ENCODE peak calls at places on chromosomes 3 and 15, in eight cellular contexts. Z is SK-N-SH, S is GM23338, K is epithelial cell of proximal tubule, V is body of pancreas, Y is prostate gland, E is Caco-2, W is neural progenitor cell. I is an unnamed sample.

GRCh38 chr3:45547764-45548683 is 46.5 kb upstream of the LIMD1 start:
- DNase-seq in Z (peak), S (no peak), K (peak), V (no peak), Y (no peak), E (no peak), W (no peak), I (no peak)

GRCh38 chr15:74226761-74227540 is 9.2 kb upstream of the CCDC33 start:
- DNase-seq in Z (no peak), S (no peak), K (no peak), V (no peak), Y (no peak), E (no peak), W (no peak), I (no peak)

GRCh38 chr3:99418709-99419108 is 219.7 kb upstream of the COL8A1 start:
- DNase-seq in Z (no peak), S (no peak), K (no peak), V (no peak), Y (no peak), E (no peak), W (no peak), I (no peak)

GRCh38 chr15:62509395-62509973 is 344.4 kb upstream of the C2CD4B start:
- DNase-seq in Z (no peak), S (peak), K (no peak), V (no peak), Y (no peak), E (no peak), W (peak), I (no peak)

GRCh38 chr3:152477422-152477821 is 208.7 kb downstream of the MBNL1 start:
- DNase-seq in Z (no peak), S (no peak), K (no peak), V (no peak), Y (no peak), E (no peak), W (no peak), I (no peak)

GRCh38 chr3:36919439-36920160 is 25.3 kb downstream of the TRANK1 start:
- DNase-seq in Z (no peak), S (no peak), K (no peak), V (peak), Y (no peak), E (no peak), W (no peak), I (no peak)

GRCh38 chr3:152278674-152279427 is 10.1 kb downstream of the MBNL1 start:
- DNase-seq in Z (no peak), S (no peak), K (no peak), V (no peak), Y (no peak), E (no peak), W (no peak), I (no peak)

GRCh38 chr3:65593780-65594752 is 444.7 kb downstream of the MAGI1 start:
- DNase-seq in Z (peak), S (no peak), K (no peak), V (no peak), Y (no peak), E (no peak), W (no peak), I (no peak)

GRCh38 chr3:15581471-15582394 is 19.6 kb downstream of the HACL1 start:
- DNase-seq in Z (no peak), S (no peak), K (no peak), V (no peak), Y (no peak), E (no peak), W (no peak), I (no peak)

GRCh38 chr3:150407051-150407817 is 864 bp upstream of the TSC22D2 start:
- DNase-seq in Z (peak), S (peak), K (no peak), V (no peak), Y (no peak), E (no peak), W (no peak), I (no peak)

GRCh38 chr3:43117257-43117656 is 11.4 kb upstream of the POMGNT2 start:
- DNase-seq in Z (no peak), S (no peak), K (no peak), V (no peak), Y (no peak), E (no peak), W (no peak), I (no peak)

GRCh38 chr15:85837011-85837433 is 42.3 kb upstream of the KLHL25 start:
- DNase-seq in Z (no peak), S (no peak), K (no peak), V (peak), Y (peak), E (no peak), W (no peak), I (no peak)

GRCh38 chr15:81274932-81275341 is 49.0 kb downstream of the STARD5 start:
- DNase-seq in Z (peak), S (peak), K (no peak), V (peak), Y (peak), E (peak), W (peak), I (peak)

GRCh38 chr3:197297020-197297419 is 1.4 kb downstream of the DLG1 start:
- DNase-seq in Z (no peak), S (no peak), K (no peak), V (no peak), Y (peak), E (no peak), W (no peak), I (no peak)

GRCh38 chr3:52428151-52429005 is 16.5 kb downstream of the SEMA3G start:
- DNase-seq in Z (peak), S (peak), K (no peak), V (peak), Y (peak), E (peak), W (peak), I (peak)

GRCh38 chr3:95029644-95030043 is 966.8 kb downstream of the NSUN3 start:
- DNase-seq in Z (peak), S (no peak), K (no peak), V (no peak), Y (no peak), E (no peak), W (no peak), I (no peak)

GRCh38 chr3:155065537-155065936 is 14.6 kb upstream of the MME start:
- DNase-seq in Z (no peak), S (no peak), K (peak), V (no peak), Y (no peak), E (no peak), W (no peak), I (no peak)

GRCh38 chr3:101279765-101280385 is 40.5 kb downstream of the IMPG2 start:
- DNase-seq in Z (no peak), S (no peak), K (no peak), V (no peak), Y (no peak), E (no peak), W (no peak), I (no peak)

GRCh38 chr3:54344601-54345216 is 222.4 kb downstream of the CACNA2D3 start:
- DNase-seq in Z (no peak), S (peak), K (no peak), V (no peak), Y (no peak), E (no peak), W (no peak), I (no peak)

GRCh38 chr3:42519568-42519962 is 17.1 kb downstream of the VIPR1 start:
- DNase-seq in Z (no peak), S (no peak), K (no peak), V (no peak), Y (no peak), E (no peak), W (no peak), I (no peak)

GRCh38 chr3:78737988-78738387 is 1029.8 kb downstream of the ROBO1 start:
- DNase-seq in Z (no peak), S (no peak), K (no peak), V (no peak), Y (no peak), E (no peak), W (no peak), I (no peak)

DNA sequence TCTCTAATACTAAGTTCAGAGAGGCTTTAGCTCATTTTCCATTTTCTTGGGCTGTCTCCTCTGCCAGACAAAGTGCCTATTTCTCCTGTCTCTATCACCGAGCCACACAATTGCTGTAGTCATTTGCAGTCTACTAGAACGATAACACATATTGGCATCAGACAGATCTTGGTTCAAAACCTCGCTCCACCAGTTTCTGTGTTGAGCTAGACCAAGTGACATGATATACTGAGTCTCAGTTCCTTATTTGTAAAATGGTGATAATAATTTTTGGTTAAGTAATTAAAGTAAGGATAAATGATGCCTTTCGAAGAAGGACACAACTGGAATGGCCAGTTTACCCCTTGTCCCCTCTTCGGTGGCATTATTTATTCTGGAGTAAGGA is 444 bp upstream of the RAB7A start:
- DNase-seq in Z (no peak), S (no peak), K (no peak), V (no peak), Y (no peak), E (no peak), W (no peak), I (no peak)
- H3K4me3 ChIP-seq in Z (no peak), S (peak), K (no peak), V (no peak), Y (no peak), E (peak), W (peak), I (no peak)

DNA sequence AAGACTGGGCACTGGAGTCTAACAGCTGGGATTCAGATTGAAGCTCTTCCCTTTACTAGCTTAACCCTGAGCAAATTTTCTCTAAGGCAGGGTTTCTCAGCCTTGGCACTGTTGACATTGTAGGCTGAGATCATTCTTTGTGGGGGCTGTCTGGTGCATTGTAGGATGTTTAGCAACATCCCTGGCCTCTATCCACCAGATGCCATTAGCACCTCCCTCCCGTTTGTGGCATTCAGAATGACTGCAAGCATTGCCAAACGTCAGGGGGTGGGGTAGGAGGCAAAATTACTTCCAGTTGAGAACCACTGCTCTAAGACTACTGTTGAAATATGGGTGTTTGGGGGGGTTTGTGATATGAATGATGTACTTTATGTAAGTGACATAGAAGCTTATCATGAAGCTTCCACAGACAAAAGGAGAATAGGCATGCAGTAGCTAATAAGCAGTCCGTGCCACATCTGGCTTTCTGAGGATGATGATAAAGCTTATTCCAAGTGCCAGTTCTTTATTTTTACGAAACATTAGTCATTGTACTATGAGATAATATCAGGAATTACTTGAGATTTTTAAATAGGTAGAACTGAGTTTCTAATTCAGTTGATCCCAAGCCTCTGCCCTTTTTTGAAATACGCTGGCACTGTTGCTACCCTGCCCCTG is 39.3 kb downstream of the NKIRAS1 start:
- DNase-seq in Z (no peak), S (no peak), K (peak), V (no peak), Y (no peak), E (no peak), W (no peak), I (peak)
- H3K4me3 ChIP-seq in Z (no peak), S (no peak), K (no peak), V (no peak), Y (no peak), E (no peak), W (no peak), I (no peak)

GRCh38 chr3:196042673-196043072 is 39.2 kb downstream of the TFRC start:
- DNase-seq in Z (no peak), S (no peak), K (no peak), V (no peak), Y (no peak), E (no peak), W (no peak), I (no peak)

GRCh38 chr3:196044513-196044912 is 37.4 kb downstream of the TFRC start:
- DNase-seq in Z (no peak), S (no peak), K (no peak), V (no peak), Y (no peak), E (no peak), W (no peak), I (no peak)

DNA sequence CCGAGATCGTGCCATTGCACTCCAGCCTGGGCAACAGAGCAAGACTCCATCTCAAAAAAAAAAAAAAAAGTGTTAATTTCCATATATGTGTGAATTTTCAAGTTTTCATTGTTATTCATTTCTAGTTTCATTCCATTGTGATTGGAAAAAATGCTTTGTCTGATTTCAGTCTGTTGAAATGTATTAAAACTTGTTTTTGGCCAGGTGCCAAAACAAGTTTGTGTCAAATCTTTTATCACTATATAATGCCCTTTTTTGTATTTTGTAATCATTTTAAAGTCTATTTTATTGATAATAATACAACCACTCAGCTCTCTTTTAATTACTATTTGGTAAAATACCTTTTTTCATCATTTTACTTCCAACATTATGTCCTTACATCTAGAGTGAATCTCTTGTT is 42.5 kb downstream of the TFRC start:
- DNase-seq in Z (no peak), S (no peak), K (no peak), V (no peak), Y (no peak), E (no peak), W (no peak), I (no peak)
- H3K4me3 ChIP-seq in Z (no peak), S (no peak), K (no peak), V (no peak), Y (no peak), E (no peak), W (no peak), I (no peak)

DNA sequence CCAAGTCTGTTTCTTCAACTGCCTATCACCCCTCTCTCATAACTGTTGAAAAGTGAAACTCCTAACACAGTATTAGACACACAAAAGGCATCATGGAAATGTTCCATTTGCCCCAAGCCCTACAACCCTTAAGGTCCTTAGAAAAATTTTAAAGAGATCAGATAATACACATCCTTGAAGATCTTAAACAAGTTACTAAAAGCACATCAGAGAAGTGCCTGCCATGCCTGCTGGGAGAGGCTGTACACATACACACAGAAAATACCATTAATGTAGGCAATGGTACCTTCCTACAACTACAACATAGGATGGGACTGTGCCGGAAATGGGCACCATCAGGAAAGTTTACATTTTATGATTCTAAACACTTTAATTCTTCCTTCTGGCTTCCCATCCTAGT is 3.3 kb downstream of the ADAM10 start:
- DNase-seq in Z (no peak), S (no peak), K (no peak), V (no peak), Y (no peak), E (no peak), W (no peak), I (no peak)
- H3K4me3 ChIP-seq in Z (no peak), S (no peak), K (peak), V (no peak), Y (no peak), E (no peak), W (peak), I (no peak)

GRCh38 chr15:51970132-51970817 is 1.3 kb downstream of the LEO1 start:
- DNase-seq in Z (no peak), S (no peak), K (no peak), V (no peak), Y (no peak), E (no peak), W (no peak), I (peak)
- H3K4me3 ChIP-seq in Z (peak), S (peak), K (peak), V (no peak), Y (no peak), E (peak), W (peak), I (no peak)

DNA sequence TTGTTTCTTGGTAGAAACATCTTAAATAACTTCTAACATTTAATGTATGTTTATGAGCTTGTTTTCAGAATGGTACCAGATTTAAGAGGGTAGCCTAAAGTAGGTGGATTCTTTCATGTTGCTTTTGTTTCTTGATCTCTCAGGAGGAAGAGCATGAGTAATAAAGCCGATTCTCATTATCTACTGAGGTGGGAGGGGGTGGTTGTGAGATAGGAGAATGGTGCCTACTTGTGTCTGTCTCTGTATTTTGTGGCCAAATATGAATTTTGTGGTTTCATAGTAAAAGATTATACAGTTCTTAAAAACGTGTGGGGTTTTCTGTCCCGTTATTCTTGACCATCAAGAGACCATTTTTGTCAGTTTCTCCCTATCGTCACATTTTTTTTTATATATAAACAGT is 2.2 kb downstream of the ATP2C1 start:
- DNase-seq in Z (no peak), S (no peak), K (no peak), V (no peak), Y (no peak), E (no peak), W (no peak), I (no peak)
- H3K4me3 ChIP-seq in Z (peak), S (peak), K (peak), V (no peak), Y (no peak), E (no peak), W (peak), I (no peak)

DNA sequence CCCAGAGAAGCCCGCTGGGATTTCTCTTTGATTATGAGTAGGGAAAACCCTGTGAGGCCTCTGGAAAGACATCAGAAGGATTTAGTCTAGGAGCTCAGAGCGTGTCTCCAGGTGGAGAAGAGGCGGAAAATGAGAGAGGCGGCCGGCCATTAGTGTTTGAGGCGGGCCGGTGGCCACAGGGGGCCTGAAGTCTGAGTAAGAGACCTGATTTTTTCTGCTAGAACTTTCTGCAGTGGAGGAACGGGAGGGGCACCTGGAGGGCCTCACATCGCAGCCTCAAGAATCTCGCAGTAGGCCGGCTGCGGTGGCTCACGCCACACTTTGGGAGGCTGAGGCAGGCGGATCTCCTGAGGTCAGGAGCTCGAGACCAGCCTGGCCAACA is 28.5 kb downstream of the KLHDC8B start:
- DNase-seq in Z (no peak), S (no peak), K (no peak), V (no peak), Y (no peak), E (no peak), W (no peak), I (no peak)
- H3K4me3 ChIP-seq in Z (no peak), S (peak), K (peak), V (no peak), Y (no peak), E (no peak), W (no peak), I (no peak)

GRCh38 chr15:69852482-69853275 is 245.0 kb downstream of the TLE3 start:
- DNase-seq in Z (no peak), S (no peak), K (no peak), V (no peak), Y (no peak), E (no peak), W (no peak), I (no peak)
- H3K4me3 ChIP-seq in Z (no peak), S (no peak), K (no peak), V (no peak), Y (no peak), E (no peak), W (no peak), I (no peak)

GRCh38 chr3:131728898-131729297 is 226.1 kb upstream of the MRPL3 start:
- DNase-seq in Z (no peak), S (no peak), K (no peak), V (no peak), Y (no peak), E (no peak), W (no peak), I (no peak)
- H3K4me3 ChIP-seq in Z (no peak), S (no peak), K (no peak), V (no peak), Y (no peak), E (no peak), W (no peak), I (no peak)